ENCODE peak calls at places on chromosome 2, in ten cellular contexts. Y is K562, I is tibial artery, O is hepatocyte, X is colonic mucosa, J is left ventricle myocardium inferior, S is A673, H is neural progenitor cell, B is brain microvascular endothelial cell, N is thoracic aorta. T is an unnamed sample.
A peak's percentile ranks its signal among the peaks of the same experiment; 100 is the strongest.

GRCh38 chr2:20411361-20411894 is 35.4 kb upstream of the RHOB start:
- DNase-seq in X (peak; percentile 94), S (peak; percentile 80), J (peak; percentile 90), O (peak; percentile 82), H (peak; percentile 78), Y (peak; percentile 79), I (peak; percentile 95), N (peak; percentile 67), B (peak; percentile 84), T (peak; percentile 90)

GRCh38 chr2:47719099-47719498 is 63.8 kb upstream of the MSH6 start:
- DNase-seq in H (no peak), S (no peak), N (no peak), J (no peak), B (no peak), I (no peak), Y (no peak), O (no peak), X (no peak), T (no peak)

GRCh38 chr2:177072069-177072468 is 140.5 kb upstream of the HNRNPA3 start:
- DNase-seq in X (no peak), S (peak; percentile 93), N (no peak), O (peak; percentile 16), B (no peak), I (no peak), H (no peak), J (no peak), Y (no peak), T (no peak)

GRCh38 chr2:239167766-239168444 is 232.9 kb downstream of the HDAC4 start:
- DNase-seq in O (no peak), H (no peak), I (peak; percentile 44), S (no peak), N (no peak), B (no peak), X (no peak), J (peak; percentile 4), Y (no peak), T (no peak)

GRCh38 chr2:67581751-67582150 is 184.6 kb downstream of the ETAA1 start:
- DNase-seq in J (no peak), X (no peak), B (no peak), N (no peak), Y (peak; percentile 5), I (no peak), S (peak; percentile 45), O (no peak), H (peak; percentile 12), T (no peak)

GRCh38 chr2:71277536-71278103 is 50.7 kb upstream of the PAIP2B start:
- DNase-seq in B (peak; percentile 40), X (peak; percentile 37), O (peak; percentile 35), I (peak; percentile 70), Y (no peak), H (peak; percentile 87), S (peak; percentile 65), N (no peak), J (peak; percentile 72), T (peak; percentile 41)

GRCh38 chr2:55772309-55772980 is 78.8 kb upstream of the PNPT1 start:
- DNase-seq in Y (no peak), N (no peak), B (no peak), I (no peak), O (no peak), J (no peak), H (no peak), S (no peak), X (no peak), T (no peak)

GRCh38 chr2:201233192-201234166 is 26.9 kb upstream of the CASP8 start:
- DNase-seq in S (peak; percentile 89), H (no peak), J (peak; percentile 48), B (no peak), Y (peak; percentile 92), X (peak; percentile 95), I (no peak), N (no peak), O (peak; percentile 75), T (peak; percentile 35)

GRCh38 chr2:168165418-168165817 is 82.0 kb downstream of the STK39 start:
- DNase-seq in O (no peak), S (peak; percentile 77), Y (no peak), X (no peak), H (peak; percentile 61), B (peak; percentile 36), I (no peak), J (no peak), N (no peak), T (no peak)

GRCh38 chr2:205188516-205189138 is 493.7 kb upstream of the NRP2 start:
- DNase-seq in J (peak; percentile 62), O (peak; percentile 48), Y (no peak), N (no peak), X (peak; percentile 43), I (peak; percentile 66), B (peak; percentile 47), H (peak; percentile 52), S (peak; percentile 76), T (peak; percentile 25)

GRCh38 chr2:9261231-9261883 is 54.7 kb downstream of the ASAP2 start:
- DNase-seq in B (no peak), I (peak; percentile 81), H (no peak), S (no peak), N (no peak), O (no peak), X (no peak), Y (no peak), J (no peak), T (no peak)
- TF ChIP-seq CTCF in B (no peak), I (no peak), H (no peak), S (no peak), N (no peak), O (no peak), X (no peak), Y (no peak), J (no peak), T (no peak)

GRCh38 chr2:8927510-8928456 is 75.7 kb downstream of the MBOAT2 start:
- DNase-seq in Y (peak; percentile 91), N (no peak), H (no peak), X (no peak), J (no peak), S (no peak), I (no peak), O (no peak), B (no peak), T (peak; percentile 38)
- H3K36me3 ChIP-seq in Y (peaks cover 22% of the 10 kb centered on the region), N (no peaks in the 10 kb centered on the region), H (no peaks in the 10 kb centered on the region), X (no peaks in the 10 kb centered on the region), J (no peaks in the 10 kb centered on the region), S (no peaks in the 10 kb centered on the region), I (peaks cover 4% of the 10 kb centered on the region), O (no peaks in the 10 kb centered on the region), B (no peaks in the 10 kb centered on the region), T (no peaks in the 10 kb centered on the region)

GRCh38 chr2:211941359-211941758 is 597.2 kb downstream of the ERBB4 start:
- DNase-seq in I (no peak), X (no peak), B (no peak), Y (no peak), J (no peak), H (peak; percentile 11), O (no peak), S (no peak), N (no peak), T (no peak)

GRCh38 chr2:211948932-211949331 is 589.7 kb downstream of the ERBB4 start:
- DNase-seq in X (no peak), B (no peak), Y (no peak), O (no peak), H (no peak), S (no peak), J (no peak), N (no peak), I (no peak), T (no peak)

GRCh38 chr2:211946960-211947359 is 591.6 kb downstream of the ERBB4 start:
- DNase-seq in Y (no peak), J (no peak), O (no peak), S (no peak), I (no peak), H (no peak), B (no peak), N (no peak), X (no peak), T (no peak)

GRCh38 chr2:211942153-211942552 is 596.4 kb downstream of the ERBB4 start:
- DNase-seq in Y (no peak), I (no peak), O (no peak), X (no peak), H (no peak), S (no peak), B (no peak), N (no peak), J (no peak), T (no peak)

DNA sequence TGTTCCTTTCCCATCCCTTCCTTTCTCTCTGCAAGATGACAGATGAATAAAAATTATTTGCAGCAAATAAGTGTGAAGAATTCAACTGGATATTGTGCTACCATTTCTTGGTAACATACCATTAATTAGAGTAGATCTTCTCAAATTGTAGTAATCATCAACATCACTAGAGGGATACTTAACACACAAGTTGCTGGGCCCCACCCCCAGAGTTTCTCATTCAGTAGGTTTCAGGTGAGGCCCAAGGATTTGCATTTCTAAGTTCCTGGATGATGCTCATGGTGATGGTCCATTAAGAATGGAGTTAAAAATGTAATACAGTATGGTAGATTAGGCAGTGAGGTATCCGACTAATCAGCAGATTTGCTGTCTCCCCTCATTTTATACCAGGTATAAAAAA is 594.0 kb downstream of the ERBB4 start:
- DNase-seq in H (no peak), N (no peak), X (no peak), I (no peak), B (no peak), Y (no peak), O (no peak), S (no peak), J (no peak), T (no peak)
- TF ChIP-seq CTCF in H (peak; percentile 10), N (no peak), X (no peak), I (no peak), B (no peak), Y (no peak), O (no peak), S (no peak), J (no peak), T (no peak)

GRCh38 chr2:207594245-207594644 is 30.9 kb downstream of the METTL21A start:
- DNase-seq in I (no peak), O (no peak), S (no peak), J (no peak), N (no peak), B (no peak), H (no peak), X (no peak), Y (no peak), T (no peak)

GRCh38 chr2:207594731-207595130 is 30.5 kb downstream of the METTL21A start:
- DNase-seq in O (no peak), Y (no peak), S (no peak), X (no peak), H (no peak), I (no peak), J (no peak), B (no peak), N (no peak), T (no peak)

GRCh38 chr2:207589143-207589542 is 36.1 kb downstream of the METTL21A start:
- DNase-seq in N (no peak), S (no peak), Y (no peak), J (no peak), B (no peak), O (no peak), H (no peak), I (no peak), X (no peak), T (no peak)

GRCh38 chr2:207587305-207587704 is 37.9 kb downstream of the METTL21A start:
- DNase-seq in H (no peak), X (no peak), J (no peak), I (no peak), B (no peak), N (no peak), S (no peak), Y (no peak), O (no peak), T (no peak)

DNA sequence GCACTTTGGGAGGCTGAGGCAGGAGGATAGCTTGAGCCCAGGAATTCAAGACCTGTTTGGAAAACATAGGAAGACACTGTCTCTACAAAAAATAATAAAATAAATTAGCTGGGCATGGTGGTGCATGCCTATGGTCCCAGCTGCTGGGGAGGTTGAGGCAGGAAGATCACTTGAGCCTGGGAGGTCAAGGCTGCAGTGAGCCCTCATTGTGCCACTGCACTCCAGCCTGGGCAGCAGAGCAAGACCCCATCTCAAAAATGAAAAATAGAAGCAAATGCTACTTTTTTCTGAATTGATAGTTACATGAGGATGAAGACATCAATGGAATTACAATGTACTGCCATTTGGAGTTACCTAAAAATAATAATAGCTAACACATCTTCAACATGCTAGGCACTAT is 31.9 kb downstream of the METTL21A start:
- DNase-seq in S (no peak), H (no peak), B (no peak), J (no peak), N (no peak), O (no peak), X (no peak), Y (no peak), I (no peak), T (no peak)
- H3K36me3 ChIP-seq in S (peaks cover 68% of the 10 kb centered on the region), H (peaks cover 37% of the 10 kb centered on the region), B (peaks cover 16% of the 10 kb centered on the region), J (peaks cover 60% of the 10 kb centered on the region), N (peaks cover 18% of the 10 kb centered on the region), O (peaks cover 3% of the 10 kb centered on the region), X (peaks cover 3% of the 10 kb centered on the region), Y (peaks cover 45% of the 10 kb centered on the region), I (peaks cover 42% of the 10 kb centered on the region), T (no peaks in the 10 kb centered on the region)

T was measured in testis.